ENCODE peak calls at places on chromosomes 16 and 17, in nine cellular contexts. L is D721Med; A is stimulated activated CD4-positive, alpha-beta T cell treated with anti-CD3 and anti-CD28 coated beads, Interleukin-4, amount 100 ng/mL, for 1 hour; F is iPS-NIHi11; Z is activated CD4-positive, alpha-beta memory T cell treated with anti-CD3 and anti-CD28 coated beads for 36 hours; P is activated T-helper 2 cell treated with anti-CD3 and anti-CD28 coated beads, Interferon-gamma antibody, Interleukin-2, Interleukin-4, amounts not matched to agents 10 μg/mL and 5 μg/mL and 100 μg/mL, durations not matched to agents 14 hours and 24 hours and 36 hours; T is EH; C is ELR; H is tibial nerve. N is an unnamed sample.

GRCh38 chr16:86455116-86455515 is 55.2 kb upstream of the FOXF1 start:
- DNase-seq in A (no peak), P (no peak), C (peak; percentile 85), F (no peak), T (peak; percentile 94), L (no peak), H (no peak), Z (no peak), N (no peak)

GRCh38 chr16:87496101-87496801 is 3.4 kb upstream of the ZCCHC14 start:
- DNase-seq in P (no peak), H (no peak), Z (peak; percentile 64), T (no peak), C (no peak), F (no peak), L (no peak), A (no peak), N (no peak)

GRCh38 chr17:50661348-50661747 is 26.7 kb downstream of the ABCC3 start:
- DNase-seq in P (no peak), L (no peak), T (no peak), F (no peak), H (no peak), A (no peak), C (no peak), Z (no peak), N (no peak)

GRCh38 chr16:11698271-11698689 is 30.0 kb downstream of the SNN start:
- DNase-seq in F (no peak), C (peak; percentile 45), P (no peak), Z (peak; percentile 62), A (no peak), T (peak; percentile 16), H (no peak), L (no peak), N (peak; percentile 56)

GRCh38 chr17:34386343-34386924 is 23.4 kb upstream of the CCL1 start:
- DNase-seq in P (no peak), T (no peak), H (no peak), L (no peak), F (no peak), C (no peak), Z (no peak), A (no peak), N (no peak)

GRCh38 chr16:70688266-70688742 is 2.5 kb upstream of the MTSS2 start:
- DNase-seq in A (no peak), F (no peak), T (peak; percentile 82), C (peak; percentile 57), H (peak; percentile 43), Z (no peak), P (no peak), L (no peak), N (no peak)

GRCh38 chr16:85446846-85447656 is 166.1 kb upstream of the GSE1 start:
- DNase-seq in C (no peak), Z (no peak), L (no peak), A (no peak), T (no peak), F (no peak), P (no peak), H (no peak), N (no peak)

GRCh38 chr16:57349212-57350031 is 9.2 kb upstream of the CCL22 start:
- DNase-seq in L (no peak), F (no peak), C (no peak), P (no peak), A (peak; percentile 16), T (no peak), H (no peak), Z (peak; percentile 31), N (no peak)

GRCh38 chr16:76947694-76948093 is 243.3 kb upstream of the MON1B start:
- DNase-seq in C (no peak), H (no peak), P (no peak), L (no peak), F (no peak), T (no peak), Z (no peak), A (no peak), N (no peak)

GRCh38 chr16:72530434-72530833 is 358.5 kb upstream of the PMFBP1 start:
- DNase-seq in L (no peak), F (no peak), Z (no peak), C (peak; percentile 93), P (no peak), A (no peak), H (no peak), T (peak; percentile 81), N (no peak)

GRCh38 chr16:12320298-12320706 is 343.8 kb downstream of the SNX29 start:
- DNase-seq in C (peak; percentile 86), P (no peak), A (no peak), Z (no peak), H (no peak), L (no peak), T (peak; percentile 87), F (no peak), N (peak; percentile 88)